ENCODE peak calls at places on chromosomes 5 and 9, in six cellular contexts. One of them, this sample, is unnamed.

GRCh38 chr5:168683247-168683926 is 104.2 kb upstream of the PANK3 start:
- DNase-seq in transverse colon: no peak
- DNase-seq in AG09309: no peak
- DNase-seq in coronary artery: no peak
- DNase-seq in upper lobe of right lung: no peak
- DNase-seq in A549: no peak
- DNase-seq in this sample: peak; percentile 70

GRCh38 chr5:181281077-181281983 is 20.4 kb upstream of the TRIM52 start:
- DNase-seq in A549: no peak
- DNase-seq in upper lobe of right lung: no peak
- DNase-seq in AG09309: no peak
- DNase-seq in transverse colon: no peak
- DNase-seq in coronary artery: no peak
- DNase-seq in this sample: no peak

GRCh38 chr5:8376478-8376877 is 507.5 kb downstream of the MTRR start:
- DNase-seq in coronary artery: no peak
- DNase-seq in upper lobe of right lung: no peak
- DNase-seq in A549: no peak
- DNase-seq in transverse colon: no peak
- DNase-seq in AG09309: no peak
- DNase-seq in this sample: no peak

GRCh38 chr9:110126986-110127864 is 80.7 kb downstream of the C9orf152 start:
- DNase-seq in coronary artery: peak; percentile 90
- DNase-seq in transverse colon: peak; percentile 42
- DNase-seq in upper lobe of right lung: no peak
- DNase-seq in A549: no peak
- DNase-seq in AG09309: no peak
- DNase-seq in this sample: no peak

GRCh38 chr5:61020415-61020814 is 75.4 kb downstream of the NDUFAF2 start:
- DNase-seq in coronary artery: no peak
- DNase-seq in upper lobe of right lung: no peak
- DNase-seq in transverse colon: no peak
- DNase-seq in AG09309: no peak
- DNase-seq in A549: no peak
- DNase-seq in this sample: no peak

GRCh38 chr5:79697222-79698164 is 7.9 kb downstream of the CMYA5 start:
- DNase-seq in coronary artery: no peak
- DNase-seq in transverse colon: no peak
- DNase-seq in AG09309: peak; percentile 20
- DNase-seq in upper lobe of right lung: no peak
- DNase-seq in A549: no peak
- DNase-seq in this sample: no peak

GRCh38 chr5:79255786-79256557 is 20.0 kb downstream of the JMY start:
- DNase-seq in upper lobe of right lung: no peak
- DNase-seq in coronary artery: no peak
- DNase-seq in A549: peak; percentile 52
- DNase-seq in AG09309: no peak
- DNase-seq in transverse colon: peak; percentile 20
- DNase-seq in this sample: no peak

GRCh38 chr5:58497956-58498942 is 7.0 kb downstream of the GAPT start:
- DNase-seq in transverse colon: peak; percentile 29
- DNase-seq in A549: peak; percentile 28
- DNase-seq in coronary artery: no peak
- DNase-seq in AG09309: no peak
- DNase-seq in upper lobe of right lung: no peak
- DNase-seq in this sample: no peak

GRCh38 chr5:171755354-171755821 is 30.2 kb upstream of the SMIM23 start:
- DNase-seq in upper lobe of right lung: no peak
- DNase-seq in coronary artery: no peak
- DNase-seq in A549: no peak
- DNase-seq in AG09309: peak; percentile 23
- DNase-seq in transverse colon: no peak
- DNase-seq in this sample: no peak

GRCh38 chr9:16092142-16092541 is 539.3 kb downstream of the CCDC171 start:
- DNase-seq in AG09309: no peak
- DNase-seq in A549: no peak
- DNase-seq in transverse colon: no peak
- DNase-seq in coronary artery: no peak
- DNase-seq in upper lobe of right lung: no peak
- DNase-seq in this sample: no peak

GRCh38 chr5:54793612-54794436 is 191.6 kb downstream of the ESM1 start:
- DNase-seq in transverse colon: no peak
- DNase-seq in AG09309: no peak
- DNase-seq in coronary artery: no peak
- DNase-seq in upper lobe of right lung: no peak
- DNase-seq in A549: no peak
- DNase-seq in this sample: no peak

GRCh38 chr9:127509955-127510299 is 58.6 kb downstream of the LRSAM1 start:
- DNase-seq in transverse colon: no peak
- DNase-seq in upper lobe of right lung: peak; percentile 59
- DNase-seq in AG09309: no peak
- DNase-seq in coronary artery: no peak
- DNase-seq in A549: no peak
- DNase-seq in this sample: no peak

GRCh38 chr5:177113566-177114424 is 19.8 kb upstream of the NSD1 start:
- DNase-seq in AG09309: peak; percentile 16
- DNase-seq in upper lobe of right lung: peak; percentile 84
- DNase-seq in coronary artery: no peak
- DNase-seq in transverse colon: peak; percentile 81
- DNase-seq in A549: peak; percentile 94
- DNase-seq in this sample: no peak

GRCh38 chr5:82312373-82312856 is 34.3 kb upstream of the RPS23 start:
- DNase-seq in coronary artery: peak; percentile 84
- DNase-seq in upper lobe of right lung: no peak
- DNase-seq in A549: peak; percentile 40
- DNase-seq in AG09309: no peak
- DNase-seq in transverse colon: peak; percentile 64
- DNase-seq in this sample: no peak
- TF ChIP-seq CTCF in coronary artery: peak; percentile 63
- TF ChIP-seq CTCF in upper lobe of right lung: peak; percentile 76
- TF ChIP-seq CTCF in A549: peak; percentile 75
- TF ChIP-seq CTCF in AG09309: peak; percentile 97
- TF ChIP-seq CTCF in transverse colon: peak; percentile 62
- TF ChIP-seq CTCF in this sample: peak; percentile 97

DNA sequence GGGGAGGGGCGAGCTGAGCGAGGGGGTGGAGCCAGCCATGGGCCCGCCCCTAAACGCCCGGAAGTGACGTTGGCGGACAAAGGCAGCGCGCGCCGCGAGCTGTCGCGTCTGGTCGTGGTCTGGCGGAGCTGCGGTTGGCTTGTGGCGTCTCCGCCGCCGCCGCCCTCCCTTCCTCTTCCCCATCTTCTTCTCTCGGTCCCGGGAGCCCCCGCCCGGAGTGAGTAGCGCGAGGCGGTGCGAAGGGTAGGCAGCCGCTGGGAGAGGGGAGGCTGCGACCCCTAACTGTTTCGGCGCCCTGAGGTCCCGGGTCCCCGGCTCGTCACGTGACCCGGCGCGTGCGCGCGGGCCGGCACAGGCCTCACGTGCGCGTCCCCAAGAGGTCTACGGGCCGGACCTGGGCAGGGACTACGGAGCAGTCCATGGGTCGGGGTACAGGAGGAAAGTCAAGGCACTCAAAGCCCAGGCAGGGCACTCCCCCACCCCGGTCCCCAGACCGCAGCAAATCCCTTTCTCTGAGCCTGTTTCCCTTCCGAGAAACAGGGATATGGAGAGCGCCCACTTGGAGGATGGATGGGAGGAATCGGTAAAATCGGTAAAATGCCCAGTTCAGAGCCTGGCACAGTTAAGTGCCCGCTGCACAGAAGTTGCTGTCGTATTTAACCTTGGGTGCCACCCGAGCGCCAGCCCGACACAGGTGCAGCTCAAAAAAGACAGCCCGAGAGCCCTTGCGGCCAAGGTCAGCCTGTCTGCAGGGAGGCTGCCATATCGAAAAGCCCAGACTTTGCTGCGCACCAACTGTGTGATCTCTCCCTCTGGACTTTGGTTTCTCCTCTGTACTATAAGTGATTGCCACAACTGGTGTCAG is at the start of gene NTMT1:
- DNase-seq in A549: peak; percentile 77
- DNase-seq in transverse colon: peak; percentile 89
- DNase-seq in AG09309: no peak
- DNase-seq in coronary artery: peak; percentile 91
- DNase-seq in upper lobe of right lung: peak; percentile 94
- DNase-seq in this sample: no peak
- TF ChIP-seq CTCF in A549: no peak
- TF ChIP-seq CTCF in transverse colon: peak; percentile 12
- TF ChIP-seq CTCF in AG09309: no peak
- TF ChIP-seq CTCF in coronary artery: no peak
- TF ChIP-seq CTCF in upper lobe of right lung: no peak
- TF ChIP-seq CTCF in this sample: peak; percentile 24

DNA sequence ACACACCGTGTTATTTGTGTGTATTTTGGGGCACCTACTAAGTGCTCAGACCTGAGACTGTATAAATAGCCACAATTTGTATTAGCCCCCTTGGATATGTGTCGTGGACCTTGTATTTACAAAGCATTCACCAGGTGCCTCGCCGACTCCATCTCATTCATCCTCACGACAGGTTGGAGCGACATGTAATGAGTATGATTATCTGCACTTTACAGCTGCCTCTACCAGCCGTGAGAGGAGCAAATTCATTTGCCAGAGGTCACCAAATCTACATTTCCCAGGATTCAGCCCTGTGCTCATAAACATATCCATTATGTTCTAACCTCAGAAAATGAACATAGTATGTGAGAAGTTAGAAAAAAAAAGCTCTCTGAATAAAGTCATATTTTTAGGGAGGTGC is 167.4 kb downstream of the ZDHHC21 start:
- DNase-seq in A549: no peak
- DNase-seq in AG09309: no peak
- DNase-seq in transverse colon: no peak
- DNase-seq in coronary artery: no peak
- DNase-seq in upper lobe of right lung: no peak
- DNase-seq in this sample: no peak
- TF ChIP-seq CTCF in A549: no peak
- TF ChIP-seq CTCF in AG09309: no peak
- TF ChIP-seq CTCF in transverse colon: no peak
- TF ChIP-seq CTCF in coronary artery: no peak
- TF ChIP-seq CTCF in upper lobe of right lung: no peak
- TF ChIP-seq CTCF in this sample: no peak

GRCh38 chr5:93058309-93058708 is 522.7 kb downstream of the NR2F1-AS1 start:
- DNase-seq in coronary artery: no peak
- DNase-seq in upper lobe of right lung: no peak
- DNase-seq in A549: no peak
- DNase-seq in AG09309: peak; percentile 86
- DNase-seq in transverse colon: no peak
- DNase-seq in this sample: no peak

GRCh38 chr5:93057311-93057710 is 523.7 kb downstream of the NR2F1-AS1 start:
- DNase-seq in coronary artery: no peak
- DNase-seq in transverse colon: no peak
- DNase-seq in upper lobe of right lung: no peak
- DNase-seq in A549: no peak
- DNase-seq in AG09309: no peak
- DNase-seq in this sample: no peak

GRCh38 chr5:93062548-93062947 is 518.5 kb downstream of the NR2F1-AS1 start:
- DNase-seq in coronary artery: no peak
- DNase-seq in transverse colon: no peak
- DNase-seq in AG09309: no peak
- DNase-seq in A549: no peak
- DNase-seq in upper lobe of right lung: no peak
- DNase-seq in this sample: no peak
- TF ChIP-seq CTCF in coronary artery: no peak
- TF ChIP-seq CTCF in transverse colon: no peak
- TF ChIP-seq CTCF in AG09309: no peak
- TF ChIP-seq CTCF in A549: no peak
- TF ChIP-seq CTCF in upper lobe of right lung: peak; percentile 9
- TF ChIP-seq CTCF in this sample: peak; percentile 59

DNA sequence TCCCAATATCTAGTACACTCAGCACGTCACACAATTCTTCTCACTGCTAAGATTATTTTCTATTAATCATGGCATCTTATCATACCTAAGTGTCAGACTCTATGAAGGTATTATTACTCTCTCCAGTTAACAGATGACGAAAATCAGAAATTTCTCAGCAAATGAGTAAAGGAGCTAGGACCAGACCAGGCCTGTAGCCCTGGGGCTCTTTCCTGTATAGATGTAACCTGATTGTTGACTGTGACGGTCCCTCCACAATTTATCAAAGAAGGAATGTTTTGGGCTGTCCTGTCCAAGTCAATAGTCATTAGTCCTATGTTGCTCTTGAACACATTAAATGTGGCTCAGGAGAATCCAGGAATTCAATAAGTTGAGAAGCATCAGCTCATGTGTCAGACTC is 106.2 kb downstream of the ST8SIA4 start:
- DNase-seq in transverse colon: no peak
- DNase-seq in upper lobe of right lung: no peak
- DNase-seq in A549: no peak
- DNase-seq in coronary artery: no peak
- DNase-seq in AG09309: no peak
- DNase-seq in this sample: no peak
- TF ChIP-seq CTCF in transverse colon: no peak
- TF ChIP-seq CTCF in upper lobe of right lung: no peak
- TF ChIP-seq CTCF in A549: no peak
- TF ChIP-seq CTCF in coronary artery: no peak
- TF ChIP-seq CTCF in AG09309: no peak
- TF ChIP-seq CTCF in this sample: no peak

DNA sequence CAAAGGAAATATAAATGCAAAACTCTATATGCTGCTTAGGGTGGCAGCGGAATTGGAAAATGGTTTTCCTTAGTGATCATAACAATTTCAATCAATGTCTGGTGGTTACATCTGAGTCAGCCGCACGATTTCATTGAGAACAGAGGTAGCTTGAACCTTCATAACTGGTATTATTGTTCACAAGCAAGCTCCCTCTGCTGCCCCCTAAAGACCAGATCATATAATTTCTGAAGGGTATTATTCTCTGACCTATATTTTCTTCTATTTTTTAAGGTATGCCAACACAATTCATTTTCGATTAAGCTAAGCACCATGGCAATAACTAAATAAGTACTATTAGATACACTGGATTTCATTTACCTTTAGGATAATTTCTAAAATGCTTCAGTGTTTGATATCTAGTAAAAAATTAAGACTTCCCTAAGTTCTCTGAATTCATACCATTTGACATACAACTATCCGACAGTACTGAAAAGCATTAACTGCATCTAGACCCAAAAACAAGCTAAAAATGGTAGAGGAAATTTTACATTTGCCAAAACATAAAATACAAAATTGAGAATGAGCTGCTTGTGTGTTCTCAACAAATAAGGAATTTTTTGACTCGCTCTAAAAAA is 181.1 kb upstream of the SPEF2 start:
- DNase-seq in transverse colon: no peak
- DNase-seq in A549: peak; percentile 9
- DNase-seq in AG09309: peak; percentile 5
- DNase-seq in upper lobe of right lung: no peak
- DNase-seq in coronary artery: no peak
- DNase-seq in this sample: no peak
- TF ChIP-seq CTCF in transverse colon: peak; percentile 47
- TF ChIP-seq CTCF in A549: peak; percentile 34
- TF ChIP-seq CTCF in AG09309: peak; percentile 61
- TF ChIP-seq CTCF in upper lobe of right lung: peak; percentile 53
- TF ChIP-seq CTCF in coronary artery: peak; percentile 27
- TF ChIP-seq CTCF in this sample: peak; percentile 76

DNA sequence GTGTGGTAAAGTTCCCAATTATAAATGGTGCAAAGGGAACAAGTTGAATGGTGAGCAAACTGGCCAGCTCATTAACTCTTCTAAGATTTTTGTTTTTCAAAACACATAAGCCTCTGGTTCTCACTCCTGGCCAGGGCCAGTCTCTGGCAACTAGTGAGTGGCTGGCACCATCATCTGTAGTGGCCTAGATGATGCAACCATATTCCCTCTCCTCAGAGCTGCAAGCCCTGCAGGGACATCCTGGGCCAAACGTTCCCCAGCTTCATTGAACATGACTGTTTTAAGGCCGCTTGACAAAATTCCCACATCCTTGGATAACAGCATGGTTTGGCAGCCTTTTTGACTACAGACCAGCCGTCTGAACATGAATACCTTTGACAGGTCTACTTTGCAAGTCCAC is 24.0 kb downstream of the MACROH2A1 start:
- DNase-seq in upper lobe of right lung: no peak
- DNase-seq in coronary artery: no peak
- DNase-seq in A549: no peak
- DNase-seq in transverse colon: no peak
- DNase-seq in AG09309: no peak
- DNase-seq in this sample: no peak
- TF ChIP-seq CTCF in upper lobe of right lung: no peak
- TF ChIP-seq CTCF in coronary artery: no peak
- TF ChIP-seq CTCF in A549: no peak
- TF ChIP-seq CTCF in transverse colon: no peak
- TF ChIP-seq CTCF in AG09309: no peak
- TF ChIP-seq CTCF in this sample: no peak

This sample was measured in chondrocyte.